ENCODE peak calls at places on chromosomes 2 and 18, in seven cellular contexts. J is HCT116, K is H1, F is A549, P is HepG2, E is IMR-90, Y is K562. C is an unnamed sample.

GRCh38 chr2:209305746-209306196 is 118.1 kb upstream of the MAP2 start:
- DNase-seq in J (no peak), K (no peak), F (no peak), P (no peak), E (no peak), Y (no peak), C (no peak)

GRCh38 chr2:174859563-174860169 is 95.4 kb upstream of the CHRNA1 start:
- DNase-seq in J (no peak), K (no peak), F (no peak), P (no peak), E (no peak), Y (no peak), C (no peak)

GRCh38 chr18:56869189-56869777 is 218.1 kb downstream of the WDR7 start:
- DNase-seq in J (peak; percentile 55), K (no peak), F (peak; percentile 66), P (peak; percentile 32), E (peak; percentile 73), Y (peak; percentile 5), C (peak; percentile 11)

GRCh38 chr2:460861-461260 is 173.0 kb upstream of the ALKAL2 start:
- DNase-seq in J (no peak), K (no peak), F (no peak), P (no peak), E (no peak), Y (no peak), C (no peak)

GRCh38 chr18:10051877-10052631 is 138.2 kb downstream of the VAPA start:
- DNase-seq in J (no peak), K (no peak), F (no peak), P (peak; percentile 20), E (peak; percentile 99), Y (no peak), C (no peak)

GRCh38 chr2:4122751-4123150 is 419.4 kb downstream of the DCDC2C start:
- DNase-seq in J (no peak), K (no peak), F (no peak), P (no peak), E (no peak), Y (no peak), C (no peak)

GRCh38 chr18:48333563-48333962 is 75.6 kb downstream of the ZBTB7C start:
- DNase-seq in J (no peak), K (no peak), F (no peak), P (no peak), E (no peak), Y (no peak), C (no peak)

GRCh38 chr18:24413148-24413547 is 13.3 kb upstream of the IMPACT start:
- DNase-seq in J (no peak), K (peak; percentile 70), F (peak; percentile 9), P (no peak), E (no peak), Y (no peak), C (no peak)

DNA sequence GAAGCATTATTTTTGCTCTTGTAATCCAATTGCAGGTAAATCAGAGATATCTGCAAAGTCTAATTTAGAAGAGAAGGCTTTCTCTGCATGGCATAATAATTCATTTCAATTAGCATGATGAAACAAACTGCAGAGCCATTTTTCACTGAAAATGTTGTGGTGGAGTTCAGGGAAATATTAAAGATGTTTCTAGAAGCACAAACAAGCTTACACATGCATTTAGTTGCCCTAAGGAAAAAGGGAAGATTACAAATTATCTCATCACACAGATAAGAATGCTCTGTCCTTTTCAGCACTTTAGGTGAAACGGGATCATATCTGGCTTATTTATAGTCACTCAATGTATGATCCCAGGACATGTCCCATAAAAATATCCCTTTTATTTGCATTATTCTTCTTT is 252.1 kb upstream of the TANK start:
- DNase-seq in J (no peak), K (no peak), F (no peak), P (no peak), E (no peak), Y (no peak), C (no peak)
- TF ChIP-seq CEBPB in J (no peak), K (no peak), F (no peak), P (no peak), E (no peak), Y (no peak), C (no peak)

GRCh38 chr2:158966321-158966720 is 2.1 kb upstream of the TANC1 start:
- DNase-seq in J (no peak), K (no peak), F (no peak), P (no peak), E (peak; percentile 50), Y (no peak), C (no peak)

GRCh38 chr2:158968396-158969161 is at the start of gene TANC1:
- DNase-seq in J (peak; percentile 74), K (peak; percentile 89), F (peak; percentile 90), P (peak; percentile 77), E (peak; percentile 90), Y (peak; percentile 66), C (peak; percentile 17)

GRCh38 chr2:158967114-158967730 is 1.2 kb upstream of the TANC1 start:
- DNase-seq in J (no peak), K (peak; percentile 55), F (no peak), P (no peak), E (no peak), Y (no peak), C (no peak)

GRCh38 chr2:158969162-158969716 is 799 bp downstream of the TANC1 start:
- DNase-seq in J (no peak), K (peak; percentile 68), F (no peak), P (no peak), E (no peak), Y (no peak), C (no peak)

DNA sequence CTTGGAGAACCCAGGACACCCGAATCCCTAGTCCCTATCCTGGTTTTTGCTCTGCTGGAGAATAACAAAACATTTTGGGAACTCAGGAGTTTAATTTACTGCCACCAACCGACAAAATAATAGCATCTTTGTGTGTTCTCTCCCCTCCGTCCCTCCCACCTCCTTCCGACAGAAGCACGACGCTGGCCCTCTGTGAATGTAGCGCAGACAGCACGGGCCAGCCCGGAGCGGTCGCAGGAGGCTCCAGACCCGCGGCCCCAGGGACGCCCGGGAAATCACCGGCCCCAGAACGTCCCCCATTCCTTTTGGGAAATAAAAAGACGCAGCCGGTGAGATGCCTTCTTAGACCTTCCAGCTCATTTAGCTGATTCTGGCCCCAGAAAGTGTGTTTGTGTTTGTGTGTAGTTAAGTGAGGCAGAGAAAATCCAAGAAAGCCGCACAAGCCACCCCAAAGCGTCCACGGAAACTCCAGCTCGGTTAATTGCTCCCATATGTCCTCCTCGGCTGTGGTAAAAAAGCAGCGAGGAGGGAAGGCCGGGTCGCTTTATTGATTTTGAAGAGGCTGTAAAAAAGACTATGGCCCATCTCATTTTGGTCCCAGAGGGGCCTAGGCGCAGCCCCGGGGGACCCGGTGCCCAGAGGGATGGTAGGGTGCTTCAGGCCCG is 577 bp upstream of the TANC1 start:
- DNase-seq in J (no peak), K (peak; percentile 71), F (peak; percentile 52), P (no peak), E (peak; percentile 66), Y (no peak), C (no peak)
- TF ChIP-seq CEBPB in J (no peak), K (no peak), F (no peak), P (no peak), E (no peak), Y (no peak), C (no peak)

GRCh38 chr18:12062974-12063373 is 30.7 kb upstream of the ANKRD62 start:
- DNase-seq in J (no peak), K (no peak), F (no peak), P (no peak), E (no peak), Y (no peak), C (no peak)

GRCh38 chr18:12067671-12068070 is 26.0 kb upstream of the ANKRD62 start:
- DNase-seq in J (no peak), K (no peak), F (no peak), P (no peak), E (no peak), Y (no peak), C (no peak)

GRCh38 chr18:12061685-12062084 is 32.0 kb upstream of the ANKRD62 start:
- DNase-seq in J (no peak), K (no peak), F (no peak), P (no peak), E (no peak), Y (no peak), C (no peak)

GRCh38 chr18:12066910-12067511 is 26.6 kb upstream of the ANKRD62 start:
- DNase-seq in J (no peak), K (no peak), F (no peak), P (no peak), E (no peak), Y (no peak), C (no peak)

DNA sequence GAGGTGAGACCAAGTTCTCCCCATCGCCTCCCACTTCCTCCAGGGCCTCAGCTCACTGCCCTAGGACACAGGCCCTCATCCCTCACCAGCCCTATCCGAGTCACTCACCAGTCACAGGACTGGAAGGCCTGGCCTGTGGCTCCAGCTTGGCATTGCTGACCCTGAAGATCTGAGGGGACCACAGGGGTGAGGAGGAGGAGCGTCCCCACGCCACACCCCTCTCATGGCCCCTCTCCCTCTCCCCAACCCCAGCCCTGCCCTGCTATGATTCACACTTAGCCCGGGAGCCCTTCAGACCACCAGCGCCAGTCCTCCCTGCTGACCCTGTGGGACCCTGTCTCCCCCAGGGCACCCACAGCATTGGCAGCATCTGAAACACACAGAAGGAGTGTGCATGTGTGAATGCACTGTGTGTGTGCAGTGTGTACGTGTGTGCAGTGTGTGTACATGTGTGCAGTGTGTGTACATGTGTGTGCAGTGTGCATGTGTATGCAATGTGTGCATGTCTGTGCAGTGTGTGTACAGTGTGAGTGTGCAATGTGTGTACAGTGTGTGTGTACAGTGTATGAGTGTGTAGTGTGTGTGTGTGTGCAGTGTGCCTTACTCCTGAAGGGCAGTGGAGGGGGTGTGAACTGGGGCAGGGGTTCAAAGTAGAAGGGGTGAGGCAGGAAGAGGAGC is 29.4 kb upstream of the ANKRD62 start:
- DNase-seq in J (no peak), K (no peak), F (no peak), P (no peak), E (no peak), Y (no peak), C (no peak)
- TF ChIP-seq CEBPB in J (no peak), K (no peak), F (no peak), P (no peak), E (no peak), Y (no peak), C (no peak)

GRCh38 chr2:231386446-231386845 is 9.1 kb upstream of the B3GNT7 start:
- DNase-seq in J (no peak), K (no peak), F (no peak), P (no peak), E (peak; percentile 86), Y (no peak), C (no peak)

GRCh38 chr2:231382116-231382515 is 13.4 kb upstream of the B3GNT7 start:
- DNase-seq in J (no peak), K (no peak), F (no peak), P (no peak), E (no peak), Y (no peak), C (no peak)

GRCh38 chr2:231384970-231385369 is 10.5 kb upstream of the B3GNT7 start:
- DNase-seq in J (no peak), K (no peak), F (no peak), P (no peak), E (no peak), Y (no peak), C (no peak)

GRCh38 chr2:231385429-231385828 is 10.1 kb upstream of the B3GNT7 start:
- DNase-seq in J (no peak), K (no peak), F (no peak), P (no peak), E (no peak), Y (no peak), C (no peak)

DNA sequence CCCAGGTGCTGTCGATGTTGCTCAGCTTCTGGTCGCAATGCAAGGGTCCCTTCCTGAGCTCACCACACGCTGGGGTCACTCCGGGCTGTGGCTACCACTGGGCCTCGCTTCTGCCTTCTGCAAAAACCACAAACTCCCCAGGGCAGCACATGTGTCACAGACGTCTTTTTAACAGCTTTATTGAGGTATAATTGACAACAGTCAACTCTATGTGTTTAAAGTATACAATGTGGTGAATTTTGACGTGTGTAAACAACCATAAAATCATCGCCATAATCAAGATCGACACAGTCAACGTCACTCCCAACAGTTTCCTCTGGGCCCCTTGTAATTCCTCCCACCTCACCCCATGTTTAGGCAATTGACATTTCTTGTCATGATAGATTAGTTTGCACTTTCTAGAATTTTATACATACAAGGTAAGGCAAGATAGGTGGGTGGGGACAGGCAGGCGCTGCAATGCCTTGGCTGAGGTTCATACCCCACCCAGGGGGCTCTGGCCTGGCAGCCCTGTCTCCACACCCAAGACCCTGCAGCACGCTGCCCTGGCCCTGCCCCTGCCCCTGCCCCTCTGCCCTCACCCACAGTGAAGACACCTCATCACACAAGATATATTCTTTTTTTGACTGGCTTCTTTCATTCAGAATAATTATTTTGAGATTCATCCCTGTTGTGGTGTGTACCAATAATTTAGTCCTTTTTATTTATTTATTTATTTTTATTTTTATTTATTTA is 11.6 kb upstream of the B3GNT7 start:
- DNase-seq in J (no peak), K (no peak), F (no peak), P (no peak), E (no peak), Y (no peak), C (no peak)
- TF ChIP-seq CEBPB in J (no peak), K (no peak), F (no peak), P (no peak), E (no peak), Y (no peak), C (no peak)